ENCODE peak calls at places on chromosome 6, in nine cellular contexts. K is EH; D is NCI-H146; X is activated CD4-positive, alpha-beta memory T cell treated with anti-CD3 and anti-CD28 coated beads, Interleukin-2, amount 10 ng/mL, durations not matched to agents 7 days and 5 days; M is stimulated activated CD8-positive, alpha-beta memory T cell treated with anti-CD3 and anti-CD28 coated beads, Interleukin-4, amount 100 ng/mL, for 1 hour; N is sciatic nerve; F is T-cell; G is stimulated activated naive CD4-positive, alpha-beta T cell; E is glutamatergic neuron. R is an unnamed sample.

GRCh38 chr6:165729307-165729936 is 66.4 kb upstream of the PDE10A start:
- DNase-seq in K (no peak), D (peak), E (peak), X (peak), F (no peak), N (no peak), M (no peak), G (no peak), R (no peak)

GRCh38 chr6:3317741-3318211 is 59.0 kb downstream of the PSMG4 start:
- DNase-seq in F (no peak), E (no peak), X (no peak), G (no peak), M (no peak), D (no peak), N (peak), K (peak), R (no peak)

GRCh38 chr6:157221049-157221816 is 102.1 kb downstream of the TMEM242 start:
- DNase-seq in E (peak), X (peak), G (peak), M (peak), N (peak), K (peak), F (peak), D (peak), R (peak)

GRCh38 chr6:39339557-39340555 is 17.4 kb upstream of the KCNK16 start:
- DNase-seq in X (no peak), D (peak), E (peak), K (no peak), F (no peak), M (no peak), N (no peak), G (no peak), R (no peak)

GRCh38 chr6:81026041-81026553 is 726.4 kb downstream of the TENT5A start:
- DNase-seq in E (no peak), M (no peak), G (no peak), F (no peak), K (no peak), X (no peak), D (no peak), N (no peak), R (no peak)

GRCh38 chr6:123360359-123360758 is 276.4 kb downstream of the TRDN start:
- DNase-seq in D (no peak), G (no peak), E (no peak), X (no peak), F (no peak), M (no peak), N (no peak), K (no peak), R (no peak)

GRCh38 chr6:41474213-41474933 is 71.8 kb upstream of the FOXP4 start:
- DNase-seq in N (no peak), M (no peak), X (no peak), D (no peak), E (no peak), K (no peak), G (no peak), F (no peak), R (no peak)

GRCh38 chr6:3797231-3798200 is 46.0 kb upstream of the PXDC1 start:
- DNase-seq in K (peak), G (no peak), X (no peak), M (no peak), N (no peak), E (no peak), F (no peak), D (no peak), R (peak)

GRCh38 chr6:130282234-130282995 is 59.7 kb upstream of the SAMD3 start:
- DNase-seq in E (no peak), F (peak), N (no peak), X (peak), M (no peak), G (no peak), K (peak), D (no peak), R (no peak)

GRCh38 chr6:29553268-29554057 is 6.1 kb downstream of the UBD start:
- DNase-seq in N (peak), M (no peak), D (no peak), E (peak), F (no peak), G (no peak), K (peak), X (peak), R (peak)

GRCh38 chr6:126753616-126754015 is 364.9 kb upstream of the RSPO3 start:
- DNase-seq in E (no peak), M (no peak), F (no peak), X (no peak), N (no peak), K (no peak), G (no peak), D (no peak), R (no peak)

GRCh38 chr6:142400495-142400894 is 98.7 kb downstream of the ADGRG6 start:
- DNase-seq in F (no peak), N (no peak), E (no peak), G (no peak), D (no peak), K (peak), M (no peak), X (no peak), R (peak)

GRCh38 chr6:105192707-105193465 is 13.1 kb upstream of the POPDC3 start:
- DNase-seq in D (no peak), N (no peak), G (no peak), E (no peak), X (no peak), M (no peak), K (peak), F (no peak), R (peak)

GRCh38 chr6:25302156-25302555 is 23.0 kb downstream of the CARMIL1 start:
- DNase-seq in N (no peak), X (no peak), G (no peak), D (no peak), E (no peak), F (no peak), K (peak), M (no peak), R (no peak)

GRCh38 chr6:52566853-52567279 is 10.0 kb downstream of the TRAM2 start:
- DNase-seq in E (no peak), M (no peak), D (no peak), X (no peak), G (no peak), F (no peak), N (no peak), K (peak), R (peak)

GRCh38 chr6:75070244-75070643 is 135.6 kb downstream of the COL12A1 start:
- DNase-seq in K (no peak), X (no peak), M (no peak), D (no peak), E (no peak), G (no peak), F (no peak), N (no peak), R (no peak)

GRCh38 chr6:16238057-16238657 is at the start of gene GMPR:
- DNase-seq in E (peak), K (peak), N (peak), D (peak), G (peak), X (peak), M (peak), F (peak), R (peak)

GRCh38 chr6:7541175-7542064 is at the start of gene DSP:
- DNase-seq in D (peak), N (no peak), E (peak), F (no peak), M (no peak), X (peak), K (peak), G (no peak), R (peak)

GRCh38 chr6:1199981-1200637 is 111.8 kb upstream of the FOXQ1 start:
- DNase-seq in K (no peak), F (no peak), M (no peak), E (no peak), N (no peak), G (no peak), D (no peak), X (no peak), R (no peak)

GRCh38 chr6:100101656-100102055 is 107.6 kb upstream of the MCHR2 start:
- DNase-seq in G (no peak), F (no peak), X (no peak), K (peak), E (no peak), N (no peak), M (no peak), D (no peak), R (no peak)

GRCh38 chr6:119182875-119183274 is 104.4 kb upstream of the FAM184A start:
- DNase-seq in F (no peak), D (no peak), E (no peak), M (no peak), X (no peak), N (no peak), K (no peak), G (no peak), R (no peak)

GRCh38 chr6:47653706-47654105 is 44.7 kb upstream of the ADGRF4 start:
- DNase-seq in E (no peak), K (no peak), X (no peak), D (no peak), M (no peak), F (no peak), N (no peak), G (no peak), R (no peak)

GRCh38 chr6:108778421-108779186 is 69.6 kb upstream of the ARMC2 start:
- DNase-seq in D (no peak), E (no peak), K (no peak), X (no peak), F (no peak), M (no peak), G (no peak), N (no peak), R (no peak)

GRCh38 chr6:137405806-137406205 is 88.4 kb downstream of the OLIG3 start:
- DNase-seq in M (no peak), F (no peak), E (no peak), D (no peak), N (no peak), K (no peak), G (no peak), X (no peak), R (no peak)

GRCh38 chr6:106528521-106528920 is 100.8 kb downstream of the RTN4IP1 start:
- DNase-seq in K (no peak), N (no peak), M (no peak), X (no peak), D (no peak), F (no peak), G (no peak), E (no peak), R (no peak)